ENCODE peak calls at places on chromosomes 5 and 9, in six cellular contexts. P is pancreas; H is naive thymus-derived CD4-positive, alpha-beta T cell; X is tibial artery; G is adrenal gland; C is right lobe of liver. Z is an unnamed sample.

GRCh38 chr9:12935714-12936113 is 160.9 kb downstream of the LURAP1L start:
- DNase-seq in C (no peak), G (no peak), H (no peak), X (no peak), P (no peak), Z (no peak)

GRCh38 chr5:123429221-123429954 is 6.2 kb upstream of the CEP120 start:
- DNase-seq in G (no peak), X (no peak), P (no peak), H (no peak), C (no peak), Z (no peak)

GRCh38 chr5:171596391-171596878 is 177.0 kb downstream of the FGF18 start:
- DNase-seq in X (peak), P (no peak), G (peak), C (no peak), H (no peak), Z (no peak)

GRCh38 chr9:4639420-4639819 is 22.7 kb upstream of the PLPP6 start:
- DNase-seq in X (no peak), C (no peak), P (no peak), G (no peak), H (no peak), Z (no peak)

GRCh38 chr5:73617510-73618279 is 8.3 kb upstream of the ARHGEF28 start:
- DNase-seq in X (no peak), P (no peak), C (no peak), G (peak), H (no peak), Z (no peak)

GRCh38 chr9:21854119-21854518 is 51.7 kb downstream of the MTAP start:
- DNase-seq in G (no peak), C (no peak), X (no peak), P (no peak), H (no peak), Z (no peak)

GRCh38 chr9:125839322-125839721 is 92.1 kb downstream of the PBX3 start:
- DNase-seq in H (no peak), G (no peak), X (no peak), P (no peak), C (no peak), Z (no peak)

GRCh38 chr5:19626218-19626617 is 361.8 kb downstream of the CDH18 start:
- DNase-seq in G (no peak), H (no peak), X (no peak), P (no peak), C (no peak), Z (no peak)

GRCh38 chr9:71253021-71253420 is 131.6 kb upstream of the TRPM3 start:
- DNase-seq in X (no peak), G (no peak), C (no peak), H (no peak), P (no peak), Z (no peak)

GRCh38 chr5:147483197-147483790 is 26.6 kb downstream of the DPYSL3 start:
- DNase-seq in X (no peak), H (no peak), P (no peak), G (no peak), C (no peak), Z (no peak)

GRCh38 chr5:155085282-155085990 is 71.9 kb downstream of the KIF4B start:
- DNase-seq in X (no peak), C (no peak), H (no peak), P (no peak), G (no peak), Z (no peak)

GRCh38 chr5:32713396-32714381 is 2.6 kb downstream of the NPR3 start:
- DNase-seq in P (peak), G (peak), H (no peak), C (peak), X (peak), Z (no peak)

GRCh38 chr5:151779531-151780125 is 7.9 kb downstream of the G3BP1 start:
- DNase-seq in P (no peak), H (no peak), X (no peak), G (no peak), C (no peak), Z (no peak)

GRCh38 chr9:95726756-95727155 is 148.7 kb upstream of the ERCC6L2 start:
- DNase-seq in X (no peak), G (no peak), H (no peak), C (no peak), P (no peak), Z (no peak)

GRCh38 chr9:122453677-122454135 is 24.0 kb downstream of the OR1J1 start:
- DNase-seq in X (no peak), H (no peak), C (no peak), G (no peak), P (no peak), Z (no peak)

GRCh38 chr5:147093138-147093537 is 141.7 kb upstream of the STK32A start:
- DNase-seq in G (no peak), H (no peak), X (no peak), P (no peak), C (no peak), Z (no peak)

GRCh38 chr5:173420108-173420507 is 91.9 kb upstream of the STC2 start:
- DNase-seq in X (no peak), G (no peak), P (no peak), H (no peak), C (no peak), Z (no peak)

GRCh38 chr5:148408092-148408491 is 24.3 kb downstream of the FBXO38 start:
- DNase-seq in P (no peak), X (no peak), G (no peak), C (no peak), H (no peak), Z (no peak)

GRCh38 chr5:73631500-73631899 is 5.5 kb downstream of the ARHGEF28 start:
- DNase-seq in C (no peak), G (no peak), H (no peak), X (no peak), P (peak), Z (no peak)

GRCh38 chr5:103092676-103093075 is 27.3 kb downstream of the GIN1 start:
- DNase-seq in X (no peak), C (no peak), P (no peak), G (peak), H (no peak), Z (no peak)

GRCh38 chr5:56466136-56466816 is 233.1 kb upstream of the ANKRD55 start:
- DNase-seq in H (no peak), X (no peak), G (no peak), C (no peak), P (no peak), Z (no peak)

GRCh38 chr9:137456061-137456863 is 2.9 kb downstream of the NSMF start:
- DNase-seq in G (no peak), C (no peak), P (no peak), X (no peak), H (no peak), Z (no peak)

GRCh38 chr9:75482566-75482965 is 394.3 kb downstream of the OSTF1 start:
- DNase-seq in X (no peak), G (no peak), C (no peak), H (no peak), P (no peak), Z (no peak)

GRCh38 chr9:15178621-15179020 is 128.4 kb downstream of the TTC39B start:
- DNase-seq in G (no peak), C (no peak), H (no peak), X (no peak), P (no peak), Z (no peak)

GRCh38 chr9:93258818-93259489 is 75.0 kb downstream of the WNK2 start:
- DNase-seq in G (peak), H (no peak), X (peak), C (peak), P (peak), Z (no peak)

GRCh38 chr5:6504677-6505414 is 56.2 kb downstream of the UBE2QL1 start:
- DNase-seq in X (no peak), P (no peak), G (no peak), C (no peak), H (no peak), Z (no peak)

GRCh38 chr9:130741831-130742449 is 48.4 kb downstream of the EXOSC2 start:
- DNase-seq in X (no peak), P (no peak), H (no peak), C (no peak), G (no peak), Z (no peak)

GRCh38 chr5:554284-554988 is 30.2 kb upstream of the SLC9A3 start:
- DNase-seq in P (peak), C (peak), X (peak), G (no peak), H (no peak), Z (no peak)

GRCh38 chr9:92632641-92633040 is 37.3 kb downstream of the IPPK start:
- DNase-seq in C (peak), X (no peak), G (no peak), H (no peak), P (no peak), Z (no peak)

GRCh38 chr5:116900793-116901192 is 326.2 kb upstream of the SEMA6A start:
- DNase-seq in H (no peak), C (no peak), X (no peak), G (no peak), P (no peak), Z (no peak)

GRCh38 chr5:72390836-72391235 is 70.7 kb downstream of the PTCD2 start:
- DNase-seq in X (no peak), H (no peak), C (no peak), G (no peak), P (no peak), Z (no peak)

GRCh38 chr5:178284095-178284675 is 51.6 kb upstream of the PHYKPL start:
- DNase-seq in C (no peak), G (no peak), X (no peak), P (no peak), H (no peak), Z (no peak)

GRCh38 chr5:134738963-134739661 is 764 bp downstream of the CAMLG start:
- DNase-seq in G (peak), P (peak), X (no peak), C (no peak), H (no peak), Z (peak)

GRCh38 chr9:96581823-96582598 is 37.6 kb downstream of the CDC14B start:
- DNase-seq in X (no peak), P (no peak), C (no peak), H (no peak), G (no peak), Z (no peak)

GRCh38 chr5:43635374-43635773 is 32.4 kb downstream of the NNT start:
- DNase-seq in P (no peak), H (no peak), C (no peak), X (no peak), G (no peak), Z (no peak)

GRCh38 chr9:120892748-120893584 is 16.0 kb upstream of the PHF19 start:
- DNase-seq in X (no peak), H (peak), G (no peak), P (no peak), C (no peak), Z (peak)

GRCh38 chr5:109744261-109744660 is 54.5 kb downstream of the MAN2A1 start:
- DNase-seq in X (no peak), P (no peak), G (no peak), C (no peak), H (no peak), Z (no peak)
- H3K27ac ChIP-seq in X (peak), P (no peak), G (peak), C (no peak), H (no peak), Z (no peak)

DNA sequence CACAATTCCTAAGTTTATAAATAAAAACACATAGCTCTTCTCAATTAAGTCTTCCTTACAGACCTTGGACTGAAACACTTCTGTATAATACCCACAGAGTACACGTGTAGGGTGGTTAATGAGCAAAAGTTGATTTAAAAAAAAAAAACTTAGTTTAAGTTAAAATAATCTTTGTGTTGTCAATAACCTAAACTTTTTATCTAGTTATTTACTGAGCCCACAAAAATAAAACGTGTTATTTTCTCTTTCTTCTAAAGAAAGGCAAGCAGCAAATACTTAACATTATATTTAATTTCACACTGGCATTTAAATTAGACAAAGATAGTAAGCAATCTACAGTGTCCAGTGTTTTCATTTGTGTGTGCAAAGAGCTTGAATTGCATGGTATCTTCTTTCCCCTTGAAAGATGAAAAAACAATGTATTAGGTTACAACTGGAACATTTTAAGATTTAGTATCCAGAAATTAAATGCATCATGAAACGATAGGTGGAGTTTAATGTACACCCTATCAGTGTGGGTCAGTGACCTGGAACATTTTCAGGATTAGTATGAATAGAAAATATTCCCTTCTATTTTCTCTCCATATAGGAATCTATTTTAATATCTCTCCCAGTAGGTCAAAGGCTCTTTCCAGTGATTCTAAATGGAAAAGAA is 1014.8 kb downstream of the NR2F1-AS1 start:
- DNase-seq in P (no peak), X (no peak), H (no peak), G (no peak), C (no peak), Z (no peak)
- H3K27ac ChIP-seq in P (no peak), X (no peak), H (no peak), G (no peak), C (no peak), Z (no peak)

DNA sequence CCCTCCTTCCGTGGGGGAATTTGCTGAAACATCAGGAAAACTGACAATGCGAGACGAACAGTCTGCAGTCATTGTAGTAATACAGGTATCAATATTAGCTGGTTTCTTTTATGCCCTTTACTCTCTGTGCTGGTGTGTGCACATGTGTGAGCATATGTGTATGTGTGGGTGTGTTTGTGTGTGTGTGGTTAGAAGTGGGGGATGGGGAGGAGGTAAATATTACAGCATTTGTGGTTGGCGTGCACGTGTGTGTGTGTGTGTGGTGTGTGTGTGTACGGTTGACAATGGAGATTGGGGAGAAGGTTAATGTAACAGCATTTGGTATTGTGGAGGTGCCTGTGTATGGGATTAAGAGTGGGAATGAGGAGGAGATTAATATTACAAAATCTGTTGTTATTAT is 219.4 kb downstream of the ADGRV1 start:
- DNase-seq in C (no peak), X (no peak), H (no peak), P (no peak), G (no peak), Z (no peak)
- H3K27ac ChIP-seq in C (no peak), X (no peak), H (no peak), P (no peak), G (no peak), Z (no peak)

GRCh38 chr5:112573441-112573840 is 154.4 kb upstream of the EPB41L4A start:
- DNase-seq in H (no peak), P (no peak), G (no peak), X (no peak), C (no peak), Z (no peak)

GRCh38 chr5:112579771-112580170 is 157.9 kb upstream of the APC start:
- DNase-seq in G (no peak), X (no peak), H (no peak), C (no peak), P (no peak), Z (no peak)

GRCh38 chr5:112581811-112582320 is 155.8 kb upstream of the APC start:
- DNase-seq in X (no peak), C (no peak), H (no peak), G (no peak), P (no peak), Z (no peak)

GRCh38 chr5:112574566-112574965 is 155.5 kb upstream of the EPB41L4A start:
- DNase-seq in X (no peak), C (no peak), G (no peak), H (no peak), P (no peak), Z (no peak)

DNA sequence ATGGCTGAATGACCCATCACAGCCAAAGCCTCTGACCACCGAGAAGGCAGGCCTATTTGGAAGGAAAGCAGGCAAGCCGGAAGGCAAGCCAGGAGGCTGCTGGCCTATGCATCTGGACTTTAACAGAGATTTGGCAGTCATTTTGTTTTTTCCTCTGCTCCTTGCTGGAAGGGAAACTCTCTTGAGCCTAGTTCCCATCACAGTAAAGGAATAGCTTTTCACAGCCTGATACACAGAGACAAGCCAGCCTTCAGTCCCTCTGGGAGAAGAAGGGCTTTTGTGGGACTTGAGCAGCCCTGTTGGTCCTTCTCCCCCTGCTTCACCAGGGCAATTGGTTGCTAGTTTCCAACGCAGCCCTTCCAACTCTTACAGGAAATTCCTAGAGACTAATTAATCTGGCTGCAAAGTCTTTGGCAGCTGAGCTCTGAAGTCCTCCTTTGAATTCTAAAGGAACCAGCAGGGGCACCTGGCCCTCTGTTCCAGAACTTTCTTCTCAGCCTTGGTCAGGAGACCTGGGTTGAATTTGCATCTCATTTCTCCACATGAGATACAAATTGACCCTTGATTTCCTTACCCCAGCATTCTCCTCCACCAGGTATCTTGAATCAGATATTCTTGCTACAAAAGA is 157.3 kb upstream of the EPB41L4A start:
- DNase-seq in H (no peak), X (no peak), G (no peak), C (no peak), P (no peak), Z (no peak)
- H3K27ac ChIP-seq in H (no peak), X (no peak), G (no peak), C (no peak), P (no peak), Z (no peak)

GRCh38 chr5:126776499-126777256 is at the start of gene LMNB1:
- DNase-seq in H (peak), C (peak), P (peak), G (peak), X (peak), Z (peak)

GRCh38 chr5:126777974-126778674 is 1.2 kb downstream of the LMNB1 start:
- DNase-seq in G (peak), P (peak), C (peak), X (peak), H (peak), Z (peak)

GRCh38 chr5:126778675-126779403 is 1.9 kb downstream of the LMNB1 start:
- DNase-seq in X (no peak), C (no peak), P (no peak), H (no peak), G (no peak), Z (no peak)

GRCh38 chr5:126777257-126777973 is 479 bp downstream of the LMNB1 start:
- DNase-seq in C (peak), X (no peak), H (peak), P (peak), G (peak), Z (peak)

GRCh38 chr5:126780165-126780827 is 3.4 kb downstream of the LMNB1 start:
- DNase-seq in H (peak), C (no peak), X (peak), P (peak), G (peak), Z (peak)
- H3K27ac ChIP-seq in H (no peak), C (no peak), X (no peak), P (no peak), G (no peak), Z (peak)